ENCODE peak calls at places on chromosomes 12 and 14, in five cellular contexts. W is body of pancreas; T is sigmoid colon; D is CD8-positive, alpha-beta memory T cell; U is aorta. C is an unnamed sample. For H3K9me3, the result is how much of the 10 kb centered on the place peaks cover.

GRCh38 chr14:99001241-99001640 is 270.8 kb downstream of the BCL11B start:
- DNase-seq in W (no peak), T (no peak), D (no peak), U (no peak), C (no peak)

GRCh38 chr12:63353559-63353958 is 202.6 kb upstream of the AVPR1A start:
- DNase-seq in W (no peak), T (no peak), D (no peak), U (no peak), C (no peak)

GRCh38 chr14:89041245-89041585 is 216.8 kb downstream of the TTC8 start:
- DNase-seq in W (peak), T (no peak), D (no peak), U (no peak), C (no peak)

GRCh38 chr12:113933201-113933786 is 32.8 kb downstream of the RBM19 start:
- DNase-seq in W (no peak), T (no peak), D (no peak), U (no peak), C (no peak)

GRCh38 chr12:116731801-116732200 is 6.1 kb downstream of the SPRING1 start:
- DNase-seq in W (no peak), T (no peak), D (no peak), U (no peak), C (no peak)

GRCh38 chr14:75968461-75968860 is 13.3 kb downstream of the TGFB3 start:
- DNase-seq in W (no peak), T (no peak), D (no peak), U (no peak), C (no peak)

GRCh38 chr12:95788637-95789036 is 1.9 kb downstream of the NTN4 start:
- DNase-seq in W (no peak), T (no peak), D (no peak), U (no peak), C (no peak)

GRCh38 chr12:78864483-78865296 is at the start of gene SYT1:
- DNase-seq in W (peak), T (peak), D (no peak), U (peak), C (no peak)

GRCh38 chr12:28710882-28711281 is 438.2 kb upstream of the FAR2 start:
- DNase-seq in W (no peak), T (no peak), D (no peak), U (no peak), C (no peak)

GRCh38 chr12:81809829-81810595 is 50.9 kb upstream of the PPFIA2 start:
- DNase-seq in W (no peak), T (no peak), D (no peak), U (no peak), C (no peak)

GRCh38 chr12:124588689-124589318 is 21.4 kb upstream of the NCOR2 start:
- DNase-seq in W (peak), T (peak), D (no peak), U (no peak), C (no peak)

GRCh38 chr12:119681139-119681538 is 13.2 kb downstream of the PRKAB1 start:
- DNase-seq in W (no peak), T (no peak), D (no peak), U (no peak), C (no peak)

GRCh38 chr12:92208613-92209121 is 63.0 kb upstream of the BTG1 start:
- DNase-seq in W (no peak), T (no peak), D (peak), U (no peak), C (no peak)

GRCh38 chr14:61609143-61609851 is 86.0 kb upstream of the HIF1A start:
- DNase-seq in W (no peak), T (no peak), D (no peak), U (no peak), C (no peak)

GRCh38 chr12:113788020-113788856 is 177.9 kb downstream of the RBM19 start:
- DNase-seq in W (no peak), T (no peak), D (no peak), U (no peak), C (no peak)

GRCh38 chr12:22858849-22859569 is 234.0 kb downstream of the ETNK1 start:
- DNase-seq in W (no peak), T (no peak), D (no peak), U (no peak), C (no peak)

GRCh38 chr12:5912011-5912410 is 33.0 kb downstream of the ANO2 start:
- DNase-seq in W (no peak), T (no peak), D (no peak), U (no peak), C (no peak)

GRCh38 chr12:124388679-124389536 is 94.0 kb downstream of the RFLNA start:
- DNase-seq in W (peak), T (peak), D (peak), U (peak), C (peak)

GRCh38 chr14:61101803-61102548 is 120.9 kb downstream of the SLC38A6 start:
- DNase-seq in W (no peak), T (no peak), D (no peak), U (no peak), C (no peak)

GRCh38 chr12:62995097-62995496 is 60.1 kb upstream of the PPM1H start:
- DNase-seq in W (no peak), T (no peak), D (no peak), U (no peak), C (no peak)

GRCh38 chr14:88853129-88853528 is 28.7 kb downstream of the TTC8 start:
- DNase-seq in W (no peak), T (no peak), D (no peak), U (no peak), C (no peak)

GRCh38 chr14:91375748-91376452 is 41.7 kb downstream of the CCDC88C start:
- DNase-seq in W (no peak), T (no peak), D (no peak), U (no peak), C (no peak)

GRCh38 chr12:6852651-6853354 is 853 bp downstream of the USP5 start:
- DNase-seq in W (peak), T (peak), D (peak), U (peak), C (peak)

GRCh38 chr14:64673748-64674147 is 30.5 kb upstream of the PLEKHG3 start:
- DNase-seq in W (no peak), T (no peak), D (peak), U (no peak), C (peak)

GRCh38 chr14:19729359-19729758 is 14.0 kb upstream of the OR4Q3 start:
- DNase-seq in W (no peak), T (no peak), D (no peak), U (peak), C (no peak)
- H3K9me3 ChIP-seq in W (under half), T (under half), D (under half), U (under half), C (under half)

GRCh38 chr12:66139328-66139727 is 8.8 kb upstream of the LLPH start:
- DNase-seq in W (no peak), T (no peak), D (no peak), U (no peak), C (no peak)

GRCh38 chr12:66143868-66144267 is 13.3 kb upstream of the LLPH start:
- DNase-seq in W (no peak), T (no peak), D (no peak), U (no peak), C (no peak)

GRCh38 chr12:66141299-66141698 is 10.7 kb upstream of the LLPH start:
- DNase-seq in W (no peak), T (no peak), D (no peak), U (no peak), C (no peak)

GRCh38 chr12:66137937-66138336 is 7.4 kb upstream of the LLPH start:
- DNase-seq in W (no peak), T (no peak), D (no peak), U (no peak), C (no peak)

GRCh38 chr12:66140726-66141125 is 10.2 kb upstream of the LLPH start:
- DNase-seq in W (no peak), T (no peak), D (no peak), U (no peak), C (no peak)
- H3K9me3 ChIP-seq in W (under half), T (under half), D (under half), U (under half), C (under half)

GRCh38 chr12:26021534-26021933 is 63.1 kb downstream of the RASSF8 start:
- DNase-seq in W (no peak), T (no peak), D (no peak), U (no peak), C (no peak)

GRCh38 chr12:26014085-26014484 is 55.6 kb downstream of the RASSF8 start:
- DNase-seq in W (no peak), T (no peak), D (no peak), U (no peak), C (no peak)

GRCh38 chr12:26017484-26018211 is 59.2 kb downstream of the RASSF8 start:
- DNase-seq in W (no peak), T (peak), D (no peak), U (no peak), C (no peak)

GRCh38 chr12:26022043-26022442 is 63.6 kb downstream of the RASSF8 start:
- DNase-seq in W (no peak), T (no peak), D (no peak), U (no peak), C (no peak)

DNA sequence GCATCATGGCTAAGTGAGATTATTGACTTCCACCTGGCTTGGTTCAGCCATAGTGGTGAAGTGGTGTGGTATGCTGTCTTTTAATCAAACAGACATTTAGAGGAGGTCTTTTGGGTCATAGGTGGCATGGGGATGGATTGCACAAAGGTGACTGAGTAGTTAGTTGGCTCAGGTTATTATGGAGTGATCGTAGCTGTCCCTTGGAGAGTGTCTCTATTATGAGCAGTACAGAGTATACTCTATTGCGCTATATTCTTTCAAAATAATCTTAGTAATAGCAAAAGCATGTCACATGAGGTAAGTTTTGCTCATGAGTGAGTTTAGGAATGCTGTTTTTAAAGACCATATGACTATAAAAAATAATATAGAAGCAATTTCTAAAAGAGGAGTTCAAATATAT is 60.4 kb downstream of the RASSF8 start:
- DNase-seq in W (no peak), T (no peak), D (no peak), U (no peak), C (no peak)
- H3K9me3 ChIP-seq in W (under half), T (under half), D (under half), U (under half), C (under half)

GRCh38 chr12:34597548-34598351 is 575.5 kb downstream of the ALG10 start:
- DNase-seq in W (no peak), T (peak), D (no peak), U (peak), C (peak)
- H3K9me3 ChIP-seq in W (half or more), T (half or more), D (under half), U (under half), C (under half)

GRCh38 chr12:20852649-20853048 is 42.1 kb downstream of the SLCO1B3 start:
- DNase-seq in W (no peak), T (no peak), D (no peak), U (no peak), C (no peak)
- H3K9me3 ChIP-seq in W (under half), T (under half), D (under half), U (under half), C (under half)

C was measured in T-helper 17 cell.